ENCODE peak calls at places on chromosome 6, in eight cellular contexts. W, L, H, D, X, I, J and B are unnamed samples.

GRCh38 chr6:170206931-170207431 is 83.9 kb downstream of the DLL1 start:
- DNase-seq in I (no peak), W (no peak), L (no peak), H (peak), J (no peak), X (no peak), D (no peak), B (peak)

GRCh38 chr6:112254921-112255320 is 554 bp upstream of the LAMA4 start:
- DNase-seq in X (no peak), D (no peak), W (no peak), H (no peak), J (no peak), I (no peak), L (no peak), B (no peak)

GRCh38 chr6:122494665-122495272 is 23.2 kb upstream of the SERINC1 start:
- DNase-seq in X (no peak), I (no peak), D (no peak), H (no peak), L (no peak), W (no peak), J (no peak), B (peak)

GRCh38 chr6:131135244-131136020 is at the start of gene AKAP7:
- DNase-seq in D (peak), J (peak), X (peak), I (peak), W (peak), H (peak), L (peak), B (peak)

GRCh38 chr6:17687136-17687535 is 19.6 kb downstream of the NUP153 start:
- DNase-seq in H (no peak), X (no peak), D (no peak), L (no peak), J (no peak), I (no peak), W (no peak), B (no peak)

GRCh38 chr6:107822154-107823046 is 1.7 kb downstream of the SCML4 start:
- DNase-seq in I (no peak), X (no peak), J (no peak), D (peak), L (peak), H (no peak), W (peak), B (no peak)

GRCh38 chr6:44985006-44985405 is 343.1 kb upstream of the RUNX2 start:
- DNase-seq in J (no peak), W (no peak), D (no peak), I (no peak), L (no peak), X (no peak), H (no peak), B (no peak)

GRCh38 chr6:106886922-106887797 is 87.4 kb downstream of the CD24 start:
- DNase-seq in H (no peak), X (no peak), L (no peak), J (peak), D (no peak), I (no peak), W (no peak), B (no peak)

GRCh38 chr6:29887330-29887818 is 55.0 kb upstream of the HLA-A start:
- DNase-seq in X (peak), H (peak), W (peak), D (peak), I (peak), L (peak), J (peak), B (peak)

GRCh38 chr6:44738652-44739141 is 351.2 kb downstream of the CDC5L start:
- DNase-seq in L (no peak), W (no peak), J (no peak), H (peak), D (peak), X (peak), I (peak), B (no peak)

GRCh38 chr6:132065556-132065955 is 114.4 kb upstream of the CCN2 start:
- DNase-seq in H (no peak), X (no peak), I (no peak), W (no peak), D (no peak), J (no peak), L (no peak), B (no peak)